ENCODE peak calls at places on chromosomes 12 and 14, in five cellular contexts. B is astrocyte of the spinal cord, L is prostate gland, I is tibial nerve, W is keratinocyte. V is an unnamed sample.

GRCh38 chr12:52945389-52946232 is 3.3 kb upstream of the KRT18 start:
- DNase-seq in B (peak), L (no peak), I (no peak), W (no peak), V (no peak)

GRCh38 chr12:6372403-6373003 is 2.9 kb downstream of the SCNN1A start:
- DNase-seq in B (peak), L (peak), I (peak), W (peak), V (no peak)

GRCh38 chr14:87995500-87996275 is 2.7 kb upstream of the GALC start:
- DNase-seq in B (no peak), L (no peak), I (no peak), W (no peak), V (no peak)

GRCh38 chr12:58313091-58313855 is 371.9 kb downstream of the ATP23 start:
- DNase-seq in B (peak), L (no peak), I (no peak), W (no peak), V (no peak)

GRCh38 chr12:104049278-104050257 is at the start of gene GLT8D2:
- DNase-seq in B (peak), L (peak), I (peak), W (no peak), V (no peak)

GRCh38 chr12:31897791-31898503 is 61.3 kb upstream of the RESF1 start:
- DNase-seq in B (peak), L (no peak), I (peak), W (no peak), V (no peak)

GRCh38 chr12:8950702-8951478 is 1.4 kb upstream of the M6PR start:
- DNase-seq in B (no peak), L (no peak), I (no peak), W (no peak), V (no peak)

GRCh38 chr12:131015581-131016337 is 62.1 kb downstream of the ADGRD1 start:
- DNase-seq in B (no peak), L (no peak), I (no peak), W (no peak), V (no peak)

GRCh38 chr12:9702239-9702638 is 30.7 kb downstream of the CLECL1 start:
- DNase-seq in B (no peak), L (no peak), I (no peak), W (no peak), V (no peak)

DNA sequence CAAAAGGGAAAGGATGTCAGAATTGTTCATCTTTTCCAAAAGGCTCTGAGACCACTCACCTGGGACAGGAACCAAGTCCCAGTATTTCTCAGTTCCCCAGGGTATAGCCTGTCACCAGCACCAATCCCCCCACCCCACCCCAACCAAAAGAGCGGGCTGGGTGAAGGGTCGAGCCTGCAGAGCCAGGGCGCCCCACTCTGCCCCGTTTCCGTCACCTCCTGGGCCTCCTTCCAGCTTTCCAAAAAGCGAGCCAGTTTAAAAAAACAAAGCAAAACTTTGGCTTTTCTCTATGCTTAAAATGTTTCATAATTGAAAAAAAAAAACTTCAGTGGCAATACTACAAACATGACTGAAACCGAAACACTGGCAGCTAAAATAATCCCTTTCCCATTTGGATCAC is 7.6 kb downstream of the CAMKK2 start:
- DNase-seq in B (no peak), L (no peak), I (peak), W (no peak), V (no peak)
- H3K4me3 ChIP-seq in B (no peak), L (no peak), I (no peak), W (no peak), V (no peak)

GRCh38 chr14:95174184-95174804 is 17.0 kb upstream of the DICER1 start:
- DNase-seq in B (peak), L (no peak), I (no peak), W (no peak), V (no peak)
- TF ChIP-seq CTCF in B (peak), L (peak), I (no peak), W (no peak), V (peak)

GRCh38 chr12:116880817-116881324 is 370 bp downstream of the HRK start:
- DNase-seq in B (no peak), L (no peak), I (no peak), W (no peak), V (no peak)

GRCh38 chr12:116878567-116879508 is 2.4 kb downstream of the HRK start:
- DNase-seq in B (peak), L (no peak), I (no peak), W (no peak), V (no peak)

GRCh38 chr12:116879509-116880212 is 1.6 kb downstream of the HRK start:
- DNase-seq in B (peak), L (no peak), I (no peak), W (no peak), V (no peak)

GRCh38 chr12:116881325-116881866 is at the start of gene HRK:
- DNase-seq in B (no peak), L (no peak), I (no peak), W (no peak), V (no peak)

DNA sequence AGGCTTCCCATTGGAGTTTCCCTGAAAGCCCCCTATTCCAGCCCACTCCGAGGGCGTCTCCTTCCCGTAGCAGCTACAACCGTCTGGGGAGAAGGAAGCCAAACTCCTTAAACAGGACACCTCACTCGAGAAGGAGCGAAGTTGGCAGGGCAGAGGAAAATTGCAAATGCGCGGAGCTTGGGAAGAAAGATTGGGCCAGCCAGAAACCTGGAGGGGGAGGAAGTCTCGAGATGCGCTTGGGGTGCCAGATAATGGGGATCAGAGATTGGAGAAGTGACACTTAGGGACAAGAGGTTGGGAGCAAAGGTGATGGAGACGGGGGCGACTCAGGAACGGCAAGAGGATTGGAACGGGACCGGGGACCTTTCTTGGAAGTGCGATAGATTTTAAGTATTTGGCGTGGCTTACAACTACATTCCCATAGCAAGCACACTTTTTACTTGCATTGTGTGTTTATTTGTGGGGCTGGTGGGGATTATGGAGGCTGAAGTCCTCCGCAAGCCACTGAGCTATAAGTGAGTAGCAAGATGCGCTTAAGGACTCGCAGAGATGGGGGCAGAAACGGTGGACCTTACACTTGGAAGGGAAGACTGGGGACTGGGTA is 926 bp downstream of the HRK start:
- DNase-seq in B (peak), L (no peak), I (no peak), W (no peak), V (no peak)
- H3K4me3 ChIP-seq in B (no peak), L (no peak), I (peak), W (peak), V (peak)

DNA sequence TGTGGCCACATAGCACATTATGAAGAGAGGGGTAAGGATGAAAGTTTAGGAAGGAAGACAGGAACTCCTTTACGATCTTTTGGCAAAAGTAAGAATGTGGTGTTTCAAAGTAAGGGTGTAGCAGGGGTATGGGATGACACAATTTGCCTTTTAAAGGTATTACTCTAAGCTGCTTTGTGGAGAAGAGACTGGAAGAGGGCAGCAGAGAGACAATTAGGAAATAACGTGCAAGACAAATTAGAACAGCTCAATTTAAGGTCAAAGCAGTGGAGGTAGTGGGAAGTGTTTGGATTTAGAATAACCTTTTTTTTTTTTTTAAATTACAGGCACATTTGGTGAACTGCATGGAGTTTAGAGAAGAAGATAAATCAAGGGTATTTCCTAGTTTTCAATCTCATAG is 342.6 kb downstream of the NOVA1 start:
- DNase-seq in B (peak), L (no peak), I (peak), W (no peak), V (peak)
- TF ChIP-seq CTCF in B (peak), L (peak), I (peak), W (peak), V (peak)

GRCh38 chr14:37695836-37696235 is 100.4 kb downstream of the TTC6 start:
- DNase-seq in B (peak), L (no peak), I (no peak), W (no peak), V (no peak)
- H3K4me3 ChIP-seq in B (no peak), L (no peak), I (no peak), W (no peak), V (no peak)

DNA sequence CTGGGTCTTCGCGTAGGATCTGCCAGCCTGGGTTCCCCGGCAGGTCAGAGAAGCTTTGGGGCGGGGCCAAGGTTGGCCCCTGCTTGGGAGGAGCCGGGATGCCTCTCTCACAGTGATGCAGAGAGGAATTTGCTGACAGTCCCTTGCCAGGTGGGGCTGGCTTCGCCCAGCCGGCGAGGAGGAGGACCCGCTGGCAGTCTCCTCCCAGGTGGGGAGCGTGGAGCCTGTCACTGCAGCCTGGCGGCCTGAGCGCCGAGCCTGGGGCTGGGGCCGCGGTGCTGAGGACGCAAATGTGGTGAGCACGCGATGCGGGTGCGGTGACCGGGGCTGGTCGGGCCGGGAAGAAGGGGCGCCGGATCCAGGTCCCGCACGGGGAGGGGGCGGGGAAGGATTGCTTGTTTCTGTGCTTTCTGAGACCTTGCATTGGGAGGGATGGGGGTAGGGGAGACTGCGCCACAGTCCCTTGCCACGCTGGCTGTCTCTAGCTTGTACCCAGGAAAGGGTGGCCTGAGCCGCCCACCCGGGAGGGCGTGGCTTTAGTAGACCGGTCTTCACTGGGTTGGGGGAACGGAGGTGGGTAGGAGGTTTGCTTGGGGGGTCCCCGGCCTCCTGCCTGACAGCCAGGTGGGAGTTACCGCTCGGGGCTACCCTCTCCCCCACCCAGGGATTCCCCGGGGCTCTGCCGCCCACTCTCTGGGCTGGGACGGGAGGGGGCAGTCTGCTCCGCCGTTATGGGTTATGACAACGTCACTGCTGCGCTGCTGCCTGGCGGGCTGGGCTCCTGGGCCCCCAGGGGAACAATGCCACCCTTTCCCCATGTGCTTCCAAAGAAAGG is at the start of gene TMEM63C:
- DNase-seq in B (no peak), L (no peak), I (no peak), W (no peak), V (peak)
- TF ChIP-seq CTCF in B (no peak), L (no peak), I (no peak), W (peak), V (peak)